ENCODE peak calls at places on chromosomes 7 and 10, in seven cellular contexts. One of them, this sample, is unnamed.

GRCh38 chr10:18610517-18610916 is 40.9 kb downstream of the NSUN6 start:
- DNase-seq in endothelial cell of umbilical vein: peak
- DNase-seq in H1: no peak
- DNase-seq in HCT116: peak
- DNase-seq in spleen: no peak
- DNase-seq in esophagus muscularis mucosa: no peak
- DNase-seq in prostate gland: peak
- DNase-seq in this sample: peak

GRCh38 chr7:72751978-72752377 is 76.0 kb downstream of the TYW1B start:
- DNase-seq in endothelial cell of umbilical vein: peak
- DNase-seq in H1: peak
- DNase-seq in HCT116: no peak
- DNase-seq in spleen: no peak
- DNase-seq in esophagus muscularis mucosa: no peak
- DNase-seq in prostate gland: no peak
- DNase-seq in this sample: no peak

GRCh38 chr7:129017264-129017663 is 37.6 kb downstream of the TNPO3 start:
- DNase-seq in endothelial cell of umbilical vein: no peak
- DNase-seq in H1: no peak
- DNase-seq in HCT116: no peak
- DNase-seq in spleen: no peak
- DNase-seq in esophagus muscularis mucosa: no peak
- DNase-seq in prostate gland: no peak
- DNase-seq in this sample: no peak

GRCh38 chr7:152076940-152077933 is 51.8 kb downstream of the GALNT11 start:
- DNase-seq in endothelial cell of umbilical vein: no peak
- DNase-seq in H1: no peak
- DNase-seq in HCT116: no peak
- DNase-seq in spleen: no peak
- DNase-seq in esophagus muscularis mucosa: no peak
- DNase-seq in prostate gland: no peak
- DNase-seq in this sample: no peak

GRCh38 chr7:122605929-122606328 is 93.0 kb downstream of the RNF133 start:
- DNase-seq in endothelial cell of umbilical vein: no peak
- DNase-seq in H1: no peak
- DNase-seq in HCT116: no peak
- DNase-seq in spleen: no peak
- DNase-seq in esophagus muscularis mucosa: no peak
- DNase-seq in prostate gland: no peak
- DNase-seq in this sample: no peak

GRCh38 chr7:36726806-36727503 is 2.7 kb upstream of the AOAH start:
- DNase-seq in endothelial cell of umbilical vein: no peak
- DNase-seq in H1: no peak
- DNase-seq in HCT116: no peak
- DNase-seq in spleen: no peak
- DNase-seq in esophagus muscularis mucosa: no peak
- DNase-seq in prostate gland: no peak
- DNase-seq in this sample: no peak

GRCh38 chr7:112635742-112636141 is 154.5 kb downstream of the TMEM168 start:
- DNase-seq in endothelial cell of umbilical vein: no peak
- DNase-seq in H1: no peak
- DNase-seq in HCT116: no peak
- DNase-seq in spleen: no peak
- DNase-seq in esophagus muscularis mucosa: no peak
- DNase-seq in prostate gland: no peak
- DNase-seq in this sample: no peak

GRCh38 chr7:6479067-6479466 is 31.3 kb upstream of the DAGLB start:
- DNase-seq in endothelial cell of umbilical vein: no peak
- DNase-seq in H1: no peak
- DNase-seq in HCT116: no peak
- DNase-seq in spleen: no peak
- DNase-seq in esophagus muscularis mucosa: no peak
- DNase-seq in prostate gland: no peak
- DNase-seq in this sample: no peak

GRCh38 chr7:29344334-29344978 is 149.9 kb downstream of the CHN2 start:
- DNase-seq in endothelial cell of umbilical vein: no peak
- DNase-seq in H1: no peak
- DNase-seq in HCT116: no peak
- DNase-seq in spleen: no peak
- DNase-seq in esophagus muscularis mucosa: no peak
- DNase-seq in prostate gland: no peak
- DNase-seq in this sample: no peak

GRCh38 chr7:79897166-79897565 is 237.5 kb upstream of the GNAI1 start:
- DNase-seq in endothelial cell of umbilical vein: no peak
- DNase-seq in H1: no peak
- DNase-seq in HCT116: no peak
- DNase-seq in spleen: no peak
- DNase-seq in esophagus muscularis mucosa: no peak
- DNase-seq in prostate gland: no peak
- DNase-seq in this sample: no peak

GRCh38 chr7:94183289-94183749 is 179.2 kb upstream of the BET1 start:
- DNase-seq in endothelial cell of umbilical vein: peak
- DNase-seq in H1: peak
- DNase-seq in HCT116: peak
- DNase-seq in spleen: no peak
- DNase-seq in esophagus muscularis mucosa: no peak
- DNase-seq in prostate gland: no peak
- DNase-seq in this sample: no peak
- TF ChIP-seq POLR2AphosphoS5 in endothelial cell of umbilical vein: peak
- TF ChIP-seq POLR2AphosphoS5 in H1: no peak
- TF ChIP-seq POLR2AphosphoS5 in HCT116: no peak
- TF ChIP-seq POLR2AphosphoS5 in spleen: no peak
- TF ChIP-seq POLR2AphosphoS5 in esophagus muscularis mucosa: no peak
- TF ChIP-seq POLR2AphosphoS5 in prostate gland: no peak
- TF ChIP-seq POLR2AphosphoS5 in this sample: peak

GRCh38 chr7:130896898-130897514 is 163.0 kb upstream of the KLF14 start:
- DNase-seq in endothelial cell of umbilical vein: peak
- DNase-seq in H1: no peak
- DNase-seq in HCT116: peak
- DNase-seq in spleen: peak
- DNase-seq in esophagus muscularis mucosa: no peak
- DNase-seq in prostate gland: no peak
- DNase-seq in this sample: peak

GRCh38 chr7:130897515-130898419 is 163.8 kb upstream of the KLF14 start:
- DNase-seq in endothelial cell of umbilical vein: no peak
- DNase-seq in H1: no peak
- DNase-seq in HCT116: no peak
- DNase-seq in spleen: no peak
- DNase-seq in esophagus muscularis mucosa: no peak
- DNase-seq in prostate gland: no peak
- DNase-seq in this sample: no peak

GRCh38 chr7:130894146-130895005 is 160.4 kb upstream of the KLF14 start:
- DNase-seq in endothelial cell of umbilical vein: peak
- DNase-seq in H1: no peak
- DNase-seq in HCT116: peak
- DNase-seq in spleen: no peak
- DNase-seq in esophagus muscularis mucosa: no peak
- DNase-seq in prostate gland: no peak
- DNase-seq in this sample: no peak

GRCh38 chr7:130895006-130895750 is 161.2 kb upstream of the KLF14 start:
- DNase-seq in endothelial cell of umbilical vein: no peak
- DNase-seq in H1: no peak
- DNase-seq in HCT116: no peak
- DNase-seq in spleen: no peak
- DNase-seq in esophagus muscularis mucosa: no peak
- DNase-seq in prostate gland: no peak
- DNase-seq in this sample: no peak

DNA sequence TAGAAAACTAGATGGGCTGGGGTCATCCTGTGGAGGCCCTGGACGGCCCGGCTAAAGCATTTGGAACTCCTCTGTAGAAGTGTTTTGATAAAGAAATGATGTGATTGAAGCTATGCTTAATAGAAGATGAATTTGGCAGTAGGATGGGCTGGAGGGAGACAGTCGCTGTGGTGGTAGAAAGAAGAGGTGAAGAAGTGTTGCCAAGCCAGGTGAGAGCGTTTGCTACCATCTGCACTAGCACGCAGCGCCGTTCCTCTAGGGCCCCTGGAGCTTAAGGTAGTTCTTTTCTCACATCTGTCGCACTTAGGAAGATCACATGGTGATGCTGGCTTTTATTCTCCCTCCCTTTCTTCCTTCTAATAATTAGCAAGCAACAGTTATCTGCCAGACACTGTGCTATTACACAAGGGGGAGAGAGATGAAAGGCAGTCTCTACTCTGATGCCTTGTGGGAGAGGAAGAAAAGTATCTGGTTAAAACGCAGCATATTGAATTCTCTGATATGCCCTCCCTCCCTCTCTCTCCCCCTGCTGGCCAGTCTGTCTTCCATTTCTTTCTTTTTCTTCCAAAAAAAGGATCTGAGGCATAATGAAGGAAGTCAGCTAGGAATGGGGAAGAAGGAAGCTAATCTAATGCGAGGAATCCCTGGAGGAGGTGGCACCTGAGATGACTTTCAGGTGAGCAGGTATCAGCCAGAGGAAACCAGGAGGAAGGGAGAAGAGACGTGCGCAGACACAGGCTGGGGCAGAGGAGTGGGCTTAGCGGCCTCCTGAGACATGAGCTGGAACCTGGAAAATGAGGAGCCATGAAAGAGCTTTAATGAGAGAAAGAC is 162.3 kb upstream of the KLF14 start:
- DNase-seq in endothelial cell of umbilical vein: no peak
- DNase-seq in H1: no peak
- DNase-seq in HCT116: no peak
- DNase-seq in spleen: no peak
- DNase-seq in esophagus muscularis mucosa: no peak
- DNase-seq in prostate gland: no peak
- DNase-seq in this sample: no peak
- TF ChIP-seq CTCF in endothelial cell of umbilical vein: peak
- TF ChIP-seq CTCF in H1: peak
- TF ChIP-seq CTCF in HCT116: peak
- TF ChIP-seq CTCF in spleen: no peak
- TF ChIP-seq CTCF in esophagus muscularis mucosa: peak
- TF ChIP-seq CTCF in prostate gland: no peak
- TF ChIP-seq CTCF in this sample: no peak

DNA sequence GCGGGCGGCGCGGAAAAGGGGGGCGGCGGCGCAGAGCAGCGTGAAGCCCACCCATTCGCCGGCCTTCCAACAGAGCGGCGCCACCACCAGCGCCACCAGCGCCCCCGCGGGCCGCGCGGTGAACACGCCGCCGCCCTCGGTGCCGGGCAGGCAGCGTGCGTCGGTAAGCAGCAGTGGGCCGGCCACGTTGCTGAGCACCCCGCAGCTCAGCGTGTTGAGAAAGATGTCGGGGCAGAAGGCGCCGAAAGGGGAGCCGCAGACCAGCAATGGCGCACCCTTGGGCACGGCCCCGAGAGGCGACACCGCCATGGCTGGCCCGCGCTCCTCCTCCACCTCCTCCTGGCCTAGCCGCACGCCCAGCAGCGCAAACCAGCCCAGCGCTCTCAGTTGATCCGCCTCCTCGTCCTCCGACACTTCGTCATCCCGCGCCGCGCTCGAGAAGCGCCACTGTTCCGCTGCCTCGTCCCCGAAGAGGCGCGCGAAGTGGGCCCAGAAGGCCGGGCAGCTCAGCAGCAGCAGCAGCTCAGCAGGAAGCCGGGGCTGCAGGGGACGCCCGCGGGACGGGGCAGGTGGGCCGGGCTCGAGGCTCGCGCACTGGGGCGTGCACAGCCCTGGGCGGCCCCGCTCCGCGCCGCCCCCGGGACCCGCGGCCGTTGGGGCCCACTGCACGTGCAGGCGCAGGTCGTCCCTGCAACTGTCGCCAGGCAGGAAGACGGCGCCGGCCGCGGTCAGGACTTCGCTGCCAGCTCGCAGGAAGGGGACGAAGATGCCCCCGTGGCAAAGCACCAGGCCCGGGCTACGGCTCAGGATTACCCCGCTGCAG is 623 bp downstream of the TYSND1 start:
- DNase-seq in endothelial cell of umbilical vein: peak
- DNase-seq in H1: no peak
- DNase-seq in HCT116: no peak
- DNase-seq in spleen: peak
- DNase-seq in esophagus muscularis mucosa: no peak
- DNase-seq in prostate gland: peak
- DNase-seq in this sample: peak
- TF ChIP-seq POLR2A in endothelial cell of umbilical vein: no peak
- TF ChIP-seq POLR2A in H1: no peak
- TF ChIP-seq POLR2A in HCT116: no peak
- TF ChIP-seq POLR2A in spleen: no peak
- TF ChIP-seq POLR2A in esophagus muscularis mucosa: no peak
- TF ChIP-seq POLR2A in prostate gland: no peak
- TF ChIP-seq POLR2A in this sample: peak

GRCh38 chr10:112307631-112308502 is 24.7 kb downstream of the TECTB start:
- DNase-seq in endothelial cell of umbilical vein: peak
- DNase-seq in H1: peak
- DNase-seq in HCT116: peak
- DNase-seq in spleen: no peak
- DNase-seq in esophagus muscularis mucosa: no peak
- DNase-seq in prostate gland: no peak
- DNase-seq in this sample: peak
- TF ChIP-seq POLR2AphosphoS5 in endothelial cell of umbilical vein: no peak
- TF ChIP-seq POLR2AphosphoS5 in H1: no peak
- TF ChIP-seq POLR2AphosphoS5 in HCT116: no peak
- TF ChIP-seq POLR2AphosphoS5 in spleen: no peak
- TF ChIP-seq POLR2AphosphoS5 in esophagus muscularis mucosa: no peak
- TF ChIP-seq POLR2AphosphoS5 in prostate gland: no peak
- TF ChIP-seq POLR2AphosphoS5 in this sample: no peak

GRCh38 chr10:66277481-66277880 is 648.4 kb upstream of the LRRTM3 start:
- DNase-seq in endothelial cell of umbilical vein: no peak
- DNase-seq in H1: no peak
- DNase-seq in HCT116: no peak
- DNase-seq in spleen: no peak
- DNase-seq in esophagus muscularis mucosa: no peak
- DNase-seq in prostate gland: no peak
- DNase-seq in this sample: no peak
- TF ChIP-seq CTCF in endothelial cell of umbilical vein: no peak
- TF ChIP-seq CTCF in H1: peak
- TF ChIP-seq CTCF in HCT116: peak
- TF ChIP-seq CTCF in spleen: no peak
- TF ChIP-seq CTCF in esophagus muscularis mucosa: no peak
- TF ChIP-seq CTCF in prostate gland: no peak
- TF ChIP-seq CTCF in this sample: no peak

DNA sequence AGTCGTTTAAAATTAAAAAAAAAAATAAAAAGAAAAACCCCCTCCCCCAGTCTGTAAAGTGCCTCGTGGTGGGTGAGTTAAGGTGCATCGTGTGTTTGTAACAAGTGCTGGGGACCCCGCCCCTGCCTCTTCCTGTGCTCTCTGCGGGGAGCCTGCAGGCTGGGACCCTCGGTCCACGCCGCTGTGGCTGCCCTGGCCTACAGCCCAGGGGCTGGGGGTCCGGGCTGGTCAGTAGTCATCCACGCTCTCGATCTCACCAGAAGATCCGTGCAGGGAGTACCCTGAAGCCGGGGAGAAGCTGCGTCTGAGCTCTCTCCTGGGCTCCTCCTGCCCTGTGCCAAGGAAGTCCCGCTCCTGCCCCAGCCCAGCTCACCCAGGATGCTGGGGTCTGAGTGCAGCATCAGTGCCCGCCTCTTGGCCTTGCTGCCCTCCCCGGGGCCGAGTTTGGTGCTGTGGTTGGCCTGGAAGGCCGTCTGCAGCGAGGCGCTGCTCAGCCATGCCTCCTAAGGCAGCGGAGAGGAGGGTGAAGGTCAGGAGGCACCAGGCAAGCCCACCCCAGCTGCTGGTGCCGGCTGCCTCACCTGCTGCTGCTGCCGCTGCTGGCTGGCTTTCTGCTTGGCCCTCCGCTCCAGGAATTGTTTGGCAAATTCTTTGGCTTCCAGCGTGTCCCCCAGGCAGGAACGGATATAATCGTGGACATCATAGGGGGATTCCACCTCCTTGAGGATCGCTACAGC is 8.1 kb downstream of the GNB2 start:
- DNase-seq in endothelial cell of umbilical vein: no peak
- DNase-seq in H1: no peak
- DNase-seq in HCT116: no peak
- DNase-seq in spleen: peak
- DNase-seq in esophagus muscularis mucosa: no peak
- DNase-seq in prostate gland: no peak
- DNase-seq in this sample: peak
- TF ChIP-seq POLR2A in endothelial cell of umbilical vein: no peak
- TF ChIP-seq POLR2A in H1: no peak
- TF ChIP-seq POLR2A in HCT116: no peak
- TF ChIP-seq POLR2A in spleen: no peak
- TF ChIP-seq POLR2A in esophagus muscularis mucosa: no peak
- TF ChIP-seq POLR2A in prostate gland: no peak
- TF ChIP-seq POLR2A in this sample: no peak

This sample was measured in transverse colon.